ENCODE peak calls at places on chromosome 22, in seven cellular contexts. One of them, this sample, is unnamed.

GRCh38 chr22:35952576-35952975 is 76.0 kb downstream of the RBFOX2 start:
- DNase-seq in head of caudate nucleus: no peak
- DNase-seq in Calu3: no peak
- DNase-seq in ACHN: no peak
- DNase-seq in GM06990: no peak
- DNase-seq in osteocyte: no peak
- DNase-seq in glutamatergic neuron: no peak
- DNase-seq in this sample: no peak

GRCh38 chr22:48951836-48952235 is 875.8 kb downstream of the BRD1 start:
- DNase-seq in head of caudate nucleus: no peak
- DNase-seq in Calu3: no peak
- DNase-seq in ACHN: no peak
- DNase-seq in GM06990: no peak
- DNase-seq in osteocyte: peak
- DNase-seq in glutamatergic neuron: no peak
- DNase-seq in this sample: no peak

GRCh38 chr22:45469573-45470383 is 32.9 kb upstream of the FBLN1 start:
- DNase-seq in head of caudate nucleus: no peak
- DNase-seq in Calu3: no peak
- DNase-seq in ACHN: no peak
- DNase-seq in GM06990: no peak
- DNase-seq in osteocyte: no peak
- DNase-seq in glutamatergic neuron: no peak
- DNase-seq in this sample: no peak

GRCh38 chr22:26922804-26923203 is 265.4 kb downstream of the MIAT start:
- DNase-seq in head of caudate nucleus: no peak
- DNase-seq in Calu3: peak
- DNase-seq in ACHN: peak
- DNase-seq in GM06990: no peak
- DNase-seq in osteocyte: no peak
- DNase-seq in glutamatergic neuron: no peak
- DNase-seq in this sample: no peak

GRCh38 chr22:27065259-27065658 is 407.9 kb downstream of the MIAT start:
- DNase-seq in head of caudate nucleus: no peak
- DNase-seq in Calu3: no peak
- DNase-seq in ACHN: no peak
- DNase-seq in GM06990: no peak
- DNase-seq in osteocyte: no peak
- DNase-seq in glutamatergic neuron: no peak
- DNase-seq in this sample: no peak

GRCh38 chr22:35892192-35892591 is 136.4 kb downstream of the RBFOX2 start:
- DNase-seq in head of caudate nucleus: peak
- DNase-seq in Calu3: no peak
- DNase-seq in ACHN: peak
- DNase-seq in GM06990: no peak
- DNase-seq in osteocyte: no peak
- DNase-seq in glutamatergic neuron: no peak
- DNase-seq in this sample: no peak

GRCh38 chr22:47598864-47599263 is 836.4 kb downstream of the TBC1D22A start:
- DNase-seq in head of caudate nucleus: no peak
- DNase-seq in Calu3: no peak
- DNase-seq in ACHN: no peak
- DNase-seq in GM06990: no peak
- DNase-seq in osteocyte: peak
- DNase-seq in glutamatergic neuron: no peak
- DNase-seq in this sample: no peak

GRCh38 chr22:30340911-30341685 is 14.4 kb upstream of the TBC1D10A start:
- DNase-seq in head of caudate nucleus: peak
- DNase-seq in Calu3: no peak
- DNase-seq in ACHN: no peak
- DNase-seq in GM06990: no peak
- DNase-seq in osteocyte: no peak
- DNase-seq in glutamatergic neuron: no peak
- DNase-seq in this sample: no peak

GRCh38 chr22:19516378-19517170 is 7.6 kb downstream of the CLDN5 start:
- DNase-seq in head of caudate nucleus: no peak
- DNase-seq in Calu3: no peak
- DNase-seq in ACHN: no peak
- DNase-seq in GM06990: no peak
- DNase-seq in osteocyte: no peak
- DNase-seq in glutamatergic neuron: no peak
- DNase-seq in this sample: no peak

GRCh38 chr22:46693634-46694422 is 44.2 kb downstream of the CERK start:
- DNase-seq in head of caudate nucleus: no peak
- DNase-seq in Calu3: no peak
- DNase-seq in ACHN: no peak
- DNase-seq in GM06990: no peak
- DNase-seq in osteocyte: no peak
- DNase-seq in glutamatergic neuron: no peak
- DNase-seq in this sample: no peak

GRCh38 chr22:32380991-32381390 is 23.3 kb downstream of the RFPL3 start:
- DNase-seq in head of caudate nucleus: no peak
- DNase-seq in Calu3: no peak
- DNase-seq in ACHN: no peak
- DNase-seq in GM06990: no peak
- DNase-seq in osteocyte: no peak
- DNase-seq in glutamatergic neuron: no peak
- DNase-seq in this sample: no peak

GRCh38 chr22:19799322-19800190 is 39.0 kb downstream of the TBX1 start:
- DNase-seq in head of caudate nucleus: no peak
- DNase-seq in Calu3: no peak
- DNase-seq in ACHN: no peak
- DNase-seq in GM06990: no peak
- DNase-seq in osteocyte: peak
- DNase-seq in glutamatergic neuron: peak
- DNase-seq in this sample: peak

GRCh38 chr22:46068908-46069481 is 81.3 kb upstream of the PPARA start:
- DNase-seq in head of caudate nucleus: no peak
- DNase-seq in Calu3: peak
- DNase-seq in ACHN: peak
- DNase-seq in GM06990: no peak
- DNase-seq in osteocyte: no peak
- DNase-seq in glutamatergic neuron: peak
- DNase-seq in this sample: no peak

GRCh38 chr22:41722496-41722895 is 23.2 kb downstream of the MEI1 start:
- DNase-seq in head of caudate nucleus: no peak
- DNase-seq in Calu3: no peak
- DNase-seq in ACHN: no peak
- DNase-seq in GM06990: no peak
- DNase-seq in osteocyte: no peak
- DNase-seq in glutamatergic neuron: no peak
- DNase-seq in this sample: no peak

GRCh38 chr22:49703990-49704344 is 123.7 kb downstream of the BRD1 start:
- DNase-seq in head of caudate nucleus: no peak
- DNase-seq in Calu3: no peak
- DNase-seq in ACHN: no peak
- DNase-seq in GM06990: no peak
- DNase-seq in osteocyte: no peak
- DNase-seq in glutamatergic neuron: no peak
- DNase-seq in this sample: no peak